ENCODE peak calls at places on chromosomes 5 and 9, in five cellular contexts. G is colonic mucosa, T is BE2C, R is heart left ventricle, Y is cardiac muscle cell. Q is an unnamed sample.

GRCh38 chr9:135756576-135756975 is 54.6 kb downstream of the KCNT1 start:
- DNase-seq in T (no peak), R (no peak), G (no peak), Y (no peak), Q (no peak)

GRCh38 chr9:97602430-97602829 is 30.7 kb downstream of the TSTD2 start:
- DNase-seq in Y (no peak), T (no peak), G (no peak), R (peak; percentile 42), Q (no peak)

GRCh38 chr5:178069909-178070308 is 43.4 kb upstream of the N4BP3 start:
- DNase-seq in G (peak; percentile 32), T (peak; percentile 57), Y (peak; percentile 36), R (no peak), Q (no peak)

GRCh38 chr5:169785731-169786130 is 148.7 kb downstream of the DOCK2 start:
- DNase-seq in Y (no peak), T (no peak), G (no peak), R (no peak), Q (no peak)

GRCh38 chr5:178298283-178298807 is 65.7 kb upstream of the PHYKPL start:
- DNase-seq in G (no peak), Y (no peak), R (no peak), T (no peak), Q (peak; percentile 43)

GRCh38 chr5:142540774-142541466 is 145.0 kb downstream of the FGF1 start:
- DNase-seq in R (peak; percentile 64), Y (peak; percentile 81), G (no peak), T (no peak), Q (no peak)

GRCh38 chr9:16064701-16065230 is 511.9 kb downstream of the CCDC171 start:
- DNase-seq in G (no peak), R (no peak), T (peak; percentile 29), Y (no peak), Q (no peak)

GRCh38 chr5:89187883-89188465 is 305.0 kb upstream of the MEF2C start:
- DNase-seq in G (no peak), T (no peak), Y (no peak), R (no peak), Q (no peak)

GRCh38 chr9:87662808-87663528 is 63.0 kb upstream of the CTSL start:
- DNase-seq in R (peak; percentile 67), Y (peak; percentile 85), T (peak; percentile 90), G (peak; percentile 90), Q (peak; percentile 78)

GRCh38 chr5:149005077-149005892 is 57.6 kb downstream of the SH3TC2 start:
- DNase-seq in T (peak; percentile 94), R (no peak), Y (peak; percentile 49), G (peak; percentile 25), Q (no peak)

GRCh38 chr9:121601234-121601633 is 50.2 kb upstream of the DAB2IP start:
- DNase-seq in Y (peak; percentile 51), G (no peak), R (no peak), T (no peak), Q (no peak)

GRCh38 chr5:174751154-174751990 is 27.0 kb downstream of the MSX2 start:
- DNase-seq in T (peak; percentile 31), G (no peak), R (no peak), Y (peak; percentile 11), Q (no peak)

GRCh38 chr5:132557425-132557805 is 638 bp downstream of the RAD50 start:
- DNase-seq in T (peak; percentile 21), R (peak; percentile 34), Y (peak; percentile 27), G (peak; percentile 83), Q (no peak)

GRCh38 chr9:125233678-125234077 is 7.5 kb downstream of the HSPA5 start:
- DNase-seq in Y (peak; percentile 93), T (no peak), G (no peak), R (no peak), Q (no peak)

GRCh38 chr9:18338042-18338441 is 135.9 kb upstream of the ADAMTSL1 start:
- DNase-seq in T (no peak), R (no peak), G (no peak), Y (no peak), Q (no peak)

GRCh38 chr5:78137290-78137689 is 157.2 kb downstream of the AP3B1 start:
- DNase-seq in Y (no peak), G (no peak), R (no peak), T (no peak), Q (no peak)

GRCh38 chr5:31196309-31196708 is 2.8 kb downstream of the CDH6 start:
- DNase-seq in G (no peak), Y (peak; percentile 27), T (no peak), R (no peak), Q (no peak)

GRCh38 chr5:55521903-55522302 is 12.9 kb downstream of the PLPP1 start:
- DNase-seq in T (no peak), Y (no peak), R (no peak), G (no peak), Q (no peak)

GRCh38 chr5:137220523-137220927 is 278.6 kb downstream of the SPOCK1 start:
- DNase-seq in G (no peak), T (peak; percentile 15), Y (peak; percentile 75), R (no peak), Q (peak; percentile 38)

GRCh38 chr5:65205016-65205415 is 276.7 kb downstream of the ADAMTS6 start:
- DNase-seq in R (no peak), T (no peak), Y (no peak), G (no peak), Q (no peak)

GRCh38 chr5:94702729-94703128 is 84.3 kb downstream of the SLF1 start:
- DNase-seq in Y (no peak), T (no peak), G (no peak), R (no peak), Q (no peak)

GRCh38 chr5:63131618-63132285 is 553.1 kb downstream of the LRRC70 start:
- DNase-seq in T (no peak), R (no peak), G (no peak), Y (peak; percentile 74), Q (no peak)

GRCh38 chr5:10456583-10457562 is 15.2 kb downstream of the ROPN1L start:
- DNase-seq in T (no peak), G (no peak), R (no peak), Y (peak; percentile 41), Q (peak; percentile 57)

GRCh38 chr5:61313960-61314681 is 17.9 kb upstream of the ZSWIM6 start:
- DNase-seq in Y (peak; percentile 85), R (no peak), T (peak; percentile 31), G (no peak), Q (peak; percentile 78)

GRCh38 chr5:109281136-109281690 is 128.6 kb downstream of the PJA2 start:
- DNase-seq in T (peak; percentile 30), G (peak; percentile 26), Y (no peak), R (no peak), Q (no peak)

GRCh38 chr5:146862641-146863040 is 15.9 kb downstream of the PPP2R2B start:
- DNase-seq in G (no peak), T (no peak), R (no peak), Y (no peak), Q (no peak)

GRCh38 chr5:149367249-149367971 is 9.6 kb downstream of the PCYOX1L start:
- DNase-seq in R (peak; percentile 64), Y (peak; percentile 78), T (peak; percentile 86), G (peak; percentile 74), Q (peak; percentile 80)

GRCh38 chr5:1241509-1242080 is 16.4 kb downstream of the SLC6A18 start:
- DNase-seq in G (no peak), R (no peak), T (no peak), Y (no peak), Q (no peak)

GRCh38 chr9:134484479-134484878 is 157.1 kb upstream of the COL5A1 start:
- DNase-seq in T (no peak), Y (no peak), R (no peak), G (no peak), Q (no peak)

GRCh38 chr5:83256091-83256775 is 178.9 kb downstream of the XRCC4 start:
- DNase-seq in T (no peak), R (no peak), G (no peak), Y (peak; percentile 36), Q (no peak)

GRCh38 chr5:112886975-112887374 is 25.9 kb downstream of the SRP19 start:
- DNase-seq in R (no peak), Y (no peak), T (no peak), G (no peak), Q (no peak)

GRCh38 chr5:94526708-94527107 is 91.7 kb downstream of the KIAA0825 start:
- DNase-seq in Y (no peak), G (no peak), T (no peak), R (no peak), Q (no peak)

GRCh38 chr5:134506054-134507039 is 19.1 kb upstream of the JADE2 start:
- DNase-seq in R (peak; percentile 92), T (no peak), G (peak; percentile 98), Y (peak; percentile 34), Q (peak; percentile 83)

GRCh38 chr5:72066658-72067057 is 40.6 kb upstream of the MAP1B start:
- DNase-seq in Y (peak; percentile 88), R (no peak), T (no peak), G (no peak), Q (no peak)

GRCh38 chr5:66769839-66770617 is 173.8 kb downstream of the MAST4 start:
- DNase-seq in G (no peak), R (peak; percentile 44), T (peak; percentile 67), Y (peak; percentile 40), Q (no peak)

GRCh38 chr5:96692436-96692835 is 30.3 kb downstream of the CAST start:
- DNase-seq in R (no peak), Y (no peak), G (no peak), T (no peak), Q (no peak)

GRCh38 chr9:126108240-126108639 is 218.4 kb upstream of the MVB12B start:
- DNase-seq in Y (peak; percentile 35), T (no peak), G (no peak), R (no peak), Q (no peak)

GRCh38 chr9:4197548-4197947 is 102.3 kb downstream of the GLIS3 start:
- DNase-seq in Y (no peak), R (no peak), T (no peak), G (no peak), Q (no peak)
- TF ChIP-seq CTCF in Y (peak; percentile 32), R (peak; percentile 42), T (peak; percentile 70), G (peak; percentile 12), Q (no peak)

DNA sequence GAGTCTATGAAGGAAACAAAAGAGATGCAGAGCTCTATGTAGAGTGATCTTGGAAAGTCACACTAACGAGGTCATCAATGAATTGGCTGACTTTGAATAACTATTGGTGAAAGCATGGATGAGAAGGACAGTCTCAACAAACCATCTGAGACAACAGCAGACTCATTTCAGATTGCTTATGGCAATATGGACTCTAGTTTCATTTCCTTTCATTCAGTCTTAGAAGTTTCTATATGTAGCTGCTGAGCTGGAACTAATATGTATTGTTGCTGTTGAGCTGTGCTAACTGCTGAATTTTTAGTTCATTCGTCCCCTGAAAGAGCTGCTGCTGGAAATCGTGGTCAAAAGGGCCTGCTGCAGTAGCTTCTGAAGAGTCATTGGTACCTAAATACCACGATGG is 31.3 kb downstream of the TNFSF15 start:
- DNase-seq in T (no peak), R (no peak), G (no peak), Y (no peak), Q (no peak)
- H3K4me3 ChIP-seq in T (no peak overlapping the region), R (no peak overlapping the region), G (no peak overlapping the region), Y (no peak overlapping the region), Q (no peak overlapping the region)

DNA sequence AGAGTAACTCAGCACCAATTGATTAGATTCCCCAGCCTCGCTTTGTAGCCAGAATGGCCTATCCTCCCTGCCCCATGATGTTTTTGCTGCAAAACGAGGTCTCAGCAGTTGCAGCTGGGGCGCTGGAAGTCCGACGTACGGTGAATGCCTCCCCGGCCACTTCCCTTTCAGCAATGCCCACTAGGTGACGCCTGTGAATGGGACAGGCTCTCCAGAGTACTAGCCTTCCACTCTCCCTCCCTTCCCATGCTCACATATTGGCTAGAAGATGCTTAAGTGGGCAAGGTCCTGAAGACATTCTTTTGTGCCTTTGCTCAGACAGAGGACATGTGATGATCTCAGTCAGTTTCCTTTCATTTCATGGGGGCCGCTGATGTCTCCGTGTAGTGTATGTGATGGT is 50.8 kb downstream of the DMRT2 start:
- DNase-seq in G (peak; percentile 56), R (peak; percentile 42), Y (peak; percentile 59), T (no peak), Q (no peak)
- TF ChIP-seq CTCF in G (peak; percentile 47), R (peak; percentile 64), Y (peak; percentile 73), T (no peak), Q (no peak)

GRCh38 chr5:90546216-90546837 is 12.3 kb upstream of the ADGRV1 start:
- DNase-seq in T (no peak), Y (no peak), R (no peak), G (no peak), Q (no peak)
- H3K4me3 ChIP-seq in T (no peak overlapping the region), Y (no peak overlapping the region), R (no peak overlapping the region), G (no peak overlapping the region), Q (no peak overlapping the region)

Q was measured in coronary artery.